ENCODE peak calls at places on chromosomes 5 and 9, in ten cellular contexts. One of them, this sample, is unnamed.

GRCh38 chr9:135122316-135122715 is 34.8 kb downstream of the OLFM1 start:
- DNase-seq in endothelial cell: no peak
- DNase-seq in HCEC 1CT: no peak
- DNase-seq in NCI-H2171 treated with DMSO at 0.1 percent for 48 hours: no peak
- DNase-seq in HEK293T: no peak
- DNase-seq in DMS153: no peak
- DNase-seq in NCI-H2107: no peak
- DNase-seq in brain microvascular endothelial cell: no peak
- DNase-seq in IMR-90: no peak
- DNase-seq in fibroblast of the conjunctiva: no peak
- DNase-seq in this sample: no peak

GRCh38 chr5:5318426-5319205 is 103.9 kb upstream of the ICE1 start:
- DNase-seq in NCI-H2171 treated with DMSO at 0.1 percent for 48 hours: no peak
- DNase-seq in fibroblast of the conjunctiva: no peak
- DNase-seq in DMS153: no peak
- DNase-seq in brain microvascular endothelial cell: no peak
- DNase-seq in endothelial cell: no peak
- DNase-seq in HCEC 1CT: no peak
- DNase-seq in IMR-90: no peak
- DNase-seq in HEK293T: no peak
- DNase-seq in NCI-H2107: no peak
- DNase-seq in this sample: no peak

GRCh38 chr5:157286761-157287211 is 20.9 kb downstream of the CYFIP2 start:
- DNase-seq in IMR-90: no peak
- DNase-seq in brain microvascular endothelial cell: no peak
- DNase-seq in endothelial cell: no peak
- DNase-seq in fibroblast of the conjunctiva: no peak
- DNase-seq in DMS153: no peak
- DNase-seq in NCI-H2171 treated with DMSO at 0.1 percent for 48 hours: no peak
- DNase-seq in HEK293T: no peak
- DNase-seq in NCI-H2107: no peak
- DNase-seq in HCEC 1CT: no peak
- DNase-seq in this sample: no peak

GRCh38 chr9:12774861-12775367 is at the start of gene LURAP1L:
- DNase-seq in NCI-H2171 treated with DMSO at 0.1 percent for 48 hours: peak; percentile 53
- DNase-seq in HCEC 1CT: peak; percentile 84
- DNase-seq in brain microvascular endothelial cell: peak; percentile 61
- DNase-seq in fibroblast of the conjunctiva: peak; percentile 83
- DNase-seq in endothelial cell: peak; percentile 10
- DNase-seq in IMR-90: peak; percentile 83
- DNase-seq in NCI-H2107: no peak
- DNase-seq in DMS153: peak; percentile 64
- DNase-seq in HEK293T: peak; percentile 40
- DNase-seq in this sample: peak; percentile 47

GRCh38 chr5:33726422-33727165 is 165.2 kb downstream of the ADAMTS12 start:
- DNase-seq in fibroblast of the conjunctiva: no peak
- DNase-seq in HEK293T: no peak
- DNase-seq in NCI-H2107: no peak
- DNase-seq in DMS153: no peak
- DNase-seq in HCEC 1CT: no peak
- DNase-seq in endothelial cell: no peak
- DNase-seq in brain microvascular endothelial cell: peak; percentile 24
- DNase-seq in IMR-90: peak; percentile 55
- DNase-seq in NCI-H2171 treated with DMSO at 0.1 percent for 48 hours: no peak
- DNase-seq in this sample: peak; percentile 4

GRCh38 chr5:155773680-155774079 is 553.3 kb upstream of the SGCD start:
- DNase-seq in HCEC 1CT: no peak
- DNase-seq in endothelial cell: no peak
- DNase-seq in DMS153: no peak
- DNase-seq in IMR-90: no peak
- DNase-seq in NCI-H2171 treated with DMSO at 0.1 percent for 48 hours: no peak
- DNase-seq in HEK293T: no peak
- DNase-seq in fibroblast of the conjunctiva: no peak
- DNase-seq in brain microvascular endothelial cell: no peak
- DNase-seq in NCI-H2107: no peak
- DNase-seq in this sample: no peak

GRCh38 chr5:167565555-167565954 is 725.9 kb upstream of the WWC1 start:
- DNase-seq in endothelial cell: no peak
- DNase-seq in HEK293T: no peak
- DNase-seq in DMS153: no peak
- DNase-seq in HCEC 1CT: peak; percentile 34
- DNase-seq in NCI-H2107: no peak
- DNase-seq in IMR-90: peak; percentile 20
- DNase-seq in fibroblast of the conjunctiva: no peak
- DNase-seq in NCI-H2171 treated with DMSO at 0.1 percent for 48 hours: peak; percentile 3
- DNase-seq in brain microvascular endothelial cell: peak; percentile 11
- DNase-seq in this sample: peak; percentile 25

GRCh38 chr5:141639357-141640050 is 2.7 kb downstream of the RELL2 start:
- DNase-seq in HEK293T: no peak
- DNase-seq in NCI-H2171 treated with DMSO at 0.1 percent for 48 hours: no peak
- DNase-seq in IMR-90: no peak
- DNase-seq in DMS153: no peak
- DNase-seq in endothelial cell: no peak
- DNase-seq in brain microvascular endothelial cell: no peak
- DNase-seq in fibroblast of the conjunctiva: no peak
- DNase-seq in HCEC 1CT: no peak
- DNase-seq in NCI-H2107: no peak
- DNase-seq in this sample: no peak

GRCh38 chr5:97243352-97243751 is 60.3 kb upstream of the RIOK2 start:
- DNase-seq in HCEC 1CT: no peak
- DNase-seq in brain microvascular endothelial cell: peak; percentile 3
- DNase-seq in HEK293T: no peak
- DNase-seq in endothelial cell: no peak
- DNase-seq in NCI-H2171 treated with DMSO at 0.1 percent for 48 hours: no peak
- DNase-seq in DMS153: no peak
- DNase-seq in NCI-H2107: no peak
- DNase-seq in IMR-90: no peak
- DNase-seq in fibroblast of the conjunctiva: peak; percentile 5
- DNase-seq in this sample: no peak

GRCh38 chr9:135095470-135096407 is 8.3 kb downstream of the OLFM1 start:
- DNase-seq in HCEC 1CT: no peak
- DNase-seq in endothelial cell: no peak
- DNase-seq in NCI-H2107: no peak
- DNase-seq in HEK293T: no peak
- DNase-seq in IMR-90: no peak
- DNase-seq in NCI-H2171 treated with DMSO at 0.1 percent for 48 hours: peak; percentile 35
- DNase-seq in fibroblast of the conjunctiva: no peak
- DNase-seq in DMS153: peak; percentile 79
- DNase-seq in brain microvascular endothelial cell: no peak
- DNase-seq in this sample: no peak

GRCh38 chr9:99873943-99874584 is 32.4 kb upstream of the STX17 start:
- DNase-seq in NCI-H2171 treated with DMSO at 0.1 percent for 48 hours: no peak
- DNase-seq in DMS153: no peak
- DNase-seq in HCEC 1CT: peak; percentile 36
- DNase-seq in brain microvascular endothelial cell: no peak
- DNase-seq in HEK293T: no peak
- DNase-seq in fibroblast of the conjunctiva: no peak
- DNase-seq in IMR-90: peak; percentile 25
- DNase-seq in NCI-H2107: no peak
- DNase-seq in endothelial cell: no peak
- DNase-seq in this sample: no peak

GRCh38 chr9:124011460-124012301 is at the start of gene LHX2:
- DNase-seq in NCI-H2171 treated with DMSO at 0.1 percent for 48 hours: peak; percentile 95
- DNase-seq in NCI-H2107: peak; percentile 67
- DNase-seq in IMR-90: peak; percentile 52
- DNase-seq in brain microvascular endothelial cell: peak; percentile 9
- DNase-seq in HEK293T: peak; percentile 85
- DNase-seq in fibroblast of the conjunctiva: peak; percentile 31
- DNase-seq in HCEC 1CT: peak; percentile 63
- DNase-seq in DMS153: peak; percentile 93
- DNase-seq in endothelial cell: peak; percentile 72
- DNase-seq in this sample: peak; percentile 49

GRCh38 chr5:170941788-170942187 is 80.0 kb downstream of the RANBP17 start:
- DNase-seq in DMS153: no peak
- DNase-seq in NCI-H2107: no peak
- DNase-seq in HCEC 1CT: no peak
- DNase-seq in endothelial cell: no peak
- DNase-seq in fibroblast of the conjunctiva: no peak
- DNase-seq in HEK293T: no peak
- DNase-seq in NCI-H2171 treated with DMSO at 0.1 percent for 48 hours: no peak
- DNase-seq in IMR-90: no peak
- DNase-seq in brain microvascular endothelial cell: no peak
- DNase-seq in this sample: no peak

GRCh38 chr5:79200573-79201183 is 35.3 kb upstream of the JMY start:
- DNase-seq in NCI-H2107: no peak
- DNase-seq in HEK293T: peak; percentile 30
- DNase-seq in IMR-90: peak; percentile 18
- DNase-seq in HCEC 1CT: peak; percentile 40
- DNase-seq in endothelial cell: peak; percentile 7
- DNase-seq in NCI-H2171 treated with DMSO at 0.1 percent for 48 hours: no peak
- DNase-seq in brain microvascular endothelial cell: peak; percentile 6
- DNase-seq in DMS153: no peak
- DNase-seq in fibroblast of the conjunctiva: no peak
- DNase-seq in this sample: peak; percentile 15

GRCh38 chr5:305459-305858 is 16.1 kb upstream of the AHRR start:
- DNase-seq in HCEC 1CT: no peak
- DNase-seq in NCI-H2171 treated with DMSO at 0.1 percent for 48 hours: no peak
- DNase-seq in NCI-H2107: no peak
- DNase-seq in IMR-90: no peak
- DNase-seq in fibroblast of the conjunctiva: no peak
- DNase-seq in brain microvascular endothelial cell: no peak
- DNase-seq in DMS153: no peak
- DNase-seq in HEK293T: no peak
- DNase-seq in endothelial cell: no peak
- DNase-seq in this sample: no peak

GRCh38 chr5:178385472-178385853 is 152.9 kb upstream of the PHYKPL start:
- DNase-seq in HEK293T: no peak
- DNase-seq in fibroblast of the conjunctiva: no peak
- DNase-seq in brain microvascular endothelial cell: peak; percentile 24
- DNase-seq in DMS153: no peak
- DNase-seq in IMR-90: peak; percentile 36
- DNase-seq in NCI-H2107: no peak
- DNase-seq in NCI-H2171 treated with DMSO at 0.1 percent for 48 hours: no peak
- DNase-seq in HCEC 1CT: no peak
- DNase-seq in endothelial cell: no peak
- DNase-seq in this sample: no peak

GRCh38 chr5:123035320-123035949 is 1.1 kb downstream of the PPIC start:
- DNase-seq in endothelial cell: peak; percentile 26
- DNase-seq in brain microvascular endothelial cell: peak; percentile 25
- DNase-seq in HCEC 1CT: no peak
- DNase-seq in HEK293T: peak; percentile 54
- DNase-seq in NCI-H2171 treated with DMSO at 0.1 percent for 48 hours: no peak
- DNase-seq in DMS153: peak; percentile 3
- DNase-seq in IMR-90: peak; percentile 27
- DNase-seq in NCI-H2107: no peak
- DNase-seq in fibroblast of the conjunctiva: peak; percentile 10
- DNase-seq in this sample: peak; percentile 39

GRCh38 chr5:9339206-9339818 is 206.6 kb downstream of the SEMA5A start:
- DNase-seq in HEK293T: peak; percentile 31
- DNase-seq in DMS153: no peak
- DNase-seq in NCI-H2171 treated with DMSO at 0.1 percent for 48 hours: peak; percentile 25
- DNase-seq in HCEC 1CT: peak; percentile 47
- DNase-seq in brain microvascular endothelial cell: no peak
- DNase-seq in NCI-H2107: no peak
- DNase-seq in fibroblast of the conjunctiva: no peak
- DNase-seq in endothelial cell: peak; percentile 8
- DNase-seq in IMR-90: no peak
- DNase-seq in this sample: no peak

GRCh38 chr5:167777746-167778145 is 513.7 kb upstream of the WWC1 start:
- DNase-seq in NCI-H2171 treated with DMSO at 0.1 percent for 48 hours: no peak
- DNase-seq in NCI-H2107: no peak
- DNase-seq in brain microvascular endothelial cell: no peak
- DNase-seq in endothelial cell: no peak
- DNase-seq in IMR-90: no peak
- DNase-seq in DMS153: no peak
- DNase-seq in fibroblast of the conjunctiva: no peak
- DNase-seq in HEK293T: no peak
- DNase-seq in HCEC 1CT: no peak
- DNase-seq in this sample: no peak

GRCh38 chr5:150599917-150600511 is 40.4 kb upstream of the SYNPO start:
- DNase-seq in DMS153: no peak
- DNase-seq in NCI-H2171 treated with DMSO at 0.1 percent for 48 hours: peak; percentile 82
- DNase-seq in IMR-90: peak; percentile 86
- DNase-seq in HEK293T: no peak
- DNase-seq in endothelial cell: no peak
- DNase-seq in HCEC 1CT: peak; percentile 18
- DNase-seq in brain microvascular endothelial cell: peak; percentile 79
- DNase-seq in fibroblast of the conjunctiva: no peak
- DNase-seq in NCI-H2107: peak; percentile 34
- DNase-seq in this sample: peak; percentile 35

GRCh38 chr9:15018238-15018637 is 108.0 kb upstream of the FREM1 start:
- DNase-seq in endothelial cell: no peak
- DNase-seq in IMR-90: no peak
- DNase-seq in brain microvascular endothelial cell: no peak
- DNase-seq in HEK293T: no peak
- DNase-seq in NCI-H2107: no peak
- DNase-seq in DMS153: no peak
- DNase-seq in HCEC 1CT: no peak
- DNase-seq in NCI-H2171 treated with DMSO at 0.1 percent for 48 hours: no peak
- DNase-seq in fibroblast of the conjunctiva: no peak
- DNase-seq in this sample: no peak

GRCh38 chr9:135341612-135342169 is 137.9 kb upstream of the PPP1R26 start:
- DNase-seq in NCI-H2171 treated with DMSO at 0.1 percent for 48 hours: no peak
- DNase-seq in fibroblast of the conjunctiva: no peak
- DNase-seq in endothelial cell: no peak
- DNase-seq in IMR-90: no peak
- DNase-seq in NCI-H2107: no peak
- DNase-seq in HEK293T: no peak
- DNase-seq in HCEC 1CT: no peak
- DNase-seq in brain microvascular endothelial cell: no peak
- DNase-seq in DMS153: no peak
- DNase-seq in this sample: no peak

GRCh38 chr5:26343801-26344310 is 694.5 kb downstream of the CDH9 start:
- DNase-seq in NCI-H2171 treated with DMSO at 0.1 percent for 48 hours: no peak
- DNase-seq in HEK293T: no peak
- DNase-seq in IMR-90: no peak
- DNase-seq in HCEC 1CT: no peak
- DNase-seq in brain microvascular endothelial cell: no peak
- DNase-seq in endothelial cell: no peak
- DNase-seq in fibroblast of the conjunctiva: no peak
- DNase-seq in DMS153: no peak
- DNase-seq in NCI-H2107: no peak
- DNase-seq in this sample: no peak

This sample was measured in HFFc6.